ENCODE peak calls at places on chromosomes 6 and 20, in nine cellular contexts. M is naive thymus-derived CD4-positive, alpha-beta T cell; F is GM19239; D is Ammon's horn; Y is mesenchymal stem cell; E is transverse colon; U is NCI-H1105; J is NCI-H1092 treated with DMSO at 0.1 percent for 48 hours; O is SW 1271. I is an unnamed sample.

GRCh38 chr20:41029150-41029872 is 689 bp downstream of the TOP1 start:
- DNase-seq in M (no peak), F (peak), D (peak), Y (peak), E (peak), U (peak), J (peak), O (no peak), I (no peak)

GRCh38 chr6:169589699-169590257 is 112.1 kb downstream of the WDR27 start:
- DNase-seq in M (no peak), F (no peak), D (no peak), Y (peak), E (no peak), U (no peak), J (no peak), O (no peak), I (no peak)

GRCh38 chr6:109008951-109009760 is 85.5 kb downstream of the SESN1 start:
- DNase-seq in M (peak), F (peak), D (peak), Y (peak), E (peak), U (peak), J (peak), O (peak), I (peak)

GRCh38 chr20:25437153-25437581 is 29.7 kb downstream of the GINS1 start:
- DNase-seq in M (no peak), F (no peak), D (no peak), Y (no peak), E (no peak), U (no peak), J (no peak), O (no peak), I (no peak)

GRCh38 chr20:31542201-31542842 is 28.1 kb downstream of the HM13 start:
- DNase-seq in M (no peak), F (no peak), D (no peak), Y (no peak), E (no peak), U (no peak), J (no peak), O (peak), I (no peak)

GRCh38 chr6:130744601-130745382 is 82.4 kb upstream of the SMLR1 start:
- DNase-seq in M (no peak), F (no peak), D (peak), Y (no peak), E (no peak), U (no peak), J (no peak), O (no peak), I (no peak)

GRCh38 chr20:38196016-38196415 is 30.9 kb upstream of the TGM2 start:
- DNase-seq in M (no peak), F (no peak), D (no peak), Y (no peak), E (no peak), U (no peak), J (no peak), O (no peak), I (no peak)

GRCh38 chr6:97705568-97705967 is 422.6 kb upstream of the MMS22L start:
- DNase-seq in M (no peak), F (no peak), D (peak), Y (no peak), E (no peak), U (no peak), J (no peak), O (no peak), I (peak)

GRCh38 chr6:10485406-10485805 is 35.7 kb upstream of the GCNT2 start:
- DNase-seq in M (no peak), F (no peak), D (no peak), Y (no peak), E (no peak), U (no peak), J (no peak), O (no peak), I (no peak)

GRCh38 chr6:22764521-22764920 is 195.2 kb downstream of the HDGFL1 start:
- DNase-seq in M (no peak), F (no peak), D (no peak), Y (peak), E (no peak), U (no peak), J (no peak), O (no peak), I (no peak)

GRCh38 chr20:17172826-17173420 is 53.9 kb upstream of the PCSK2 start:
- DNase-seq in M (no peak), F (no peak), D (no peak), Y (no peak), E (no peak), U (no peak), J (no peak), O (no peak), I (no peak)

GRCh38 chr6:36133912-36134311 is 3.6 kb downstream of the MAPK13 start:
- DNase-seq in M (no peak), F (no peak), D (no peak), Y (no peak), E (no peak), U (no peak), J (no peak), O (no peak), I (no peak)

GRCh38 chr20:32017711-32018251 is 7.5 kb downstream of the CCM2L start:
- DNase-seq in M (peak), F (peak), D (no peak), Y (no peak), E (peak), U (peak), J (peak), O (no peak), I (peak)

GRCh38 chr6:149888659-149889058 is 9.3 kb downstream of the RAET1E start:
- DNase-seq in M (no peak), F (no peak), D (no peak), Y (peak), E (no peak), U (no peak), J (no peak), O (no peak), I (no peak)

GRCh38 chr6:73731285-73731684 is 35.3 kb downstream of the CD109 start:
- DNase-seq in M (no peak), F (no peak), D (no peak), Y (no peak), E (no peak), U (no peak), J (no peak), O (no peak), I (no peak)

GRCh38 chr20:31811796-31812728 is 7.1 kb upstream of the MYLK2 start:
- DNase-seq in M (no peak), F (no peak), D (no peak), Y (peak), E (no peak), U (no peak), J (no peak), O (no peak), I (no peak)

I was measured in COR-L47.